ENCODE peak calls at places on chromosome 19, in six cellular contexts. Y is mesenchymal stem cell, I is H9, S is IMR-90, N is mesendoderm, C is trophoblast cell. Z is an unnamed sample.

GRCh38 chr19:51124729-51125128 is at the start of gene SIGLEC9:
- DNase-seq in Y (no peak), I (no peak), S (no peak), N (no peak), C (no peak), Z (no peak)

GRCh38 chr19:8304841-8305621 is 3.1 kb downstream of the CD320 start:
- DNase-seq in Y (no peak), I (peak; percentile 93), S (no peak), N (peak; percentile 82), C (peak; percentile 67), Z (peak; percentile 21)

GRCh38 chr19:53102186-53102585 is 1.0 kb downstream of the ZNF160 start:
- DNase-seq in Y (no peak), I (no peak), S (no peak), N (peak; percentile 29), C (no peak), Z (peak; percentile 5)

GRCh38 chr19:18685597-18686164 is 2.2 kb downstream of the CRTC1 start:
- DNase-seq in Y (no peak), I (no peak), S (peak; percentile 13), N (no peak), C (no peak), Z (no peak)

GRCh38 chr19:7292950-7293794 is 1.0 kb downstream of the INSR start:
- DNase-seq in Y (no peak), I (peak; percentile 33), S (no peak), N (peak; percentile 12), C (peak; percentile 43), Z (no peak)

GRCh38 chr19:38736413-38737280 is 7.6 kb downstream of the CAPN12 start:
- DNase-seq in Y (peak; percentile 31), I (peak; percentile 91), S (no peak), N (peak; percentile 87), C (peak; percentile 66), Z (no peak)

GRCh38 chr19:45729774-45730388 is 815 bp downstream of the FBXO46 start:
- DNase-seq in Y (peak; percentile 31), I (no peak), S (no peak), N (peak; percentile 70), C (peak; percentile 49), Z (no peak)

GRCh38 chr19:27775395-27775794 is 1437.6 kb downstream of the UQCRFS1 start:
- DNase-seq in Y (no peak), I (peak; percentile 16), S (no peak), N (peak; percentile 30), C (no peak), Z (no peak)

GRCh38 chr19:12166596-12166995 is 3.7 kb downstream of the ZNF136 start:
- DNase-seq in Y (peak; percentile 48), I (no peak), S (peak; percentile 67), N (no peak), C (no peak), Z (no peak)

GRCh38 chr19:52170863-52171320 is 529 bp downstream of the ZNF836 start:
- DNase-seq in Y (peak; percentile 30), I (peak; percentile 46), S (no peak), N (peak; percentile 43), C (peak; percentile 9), Z (no peak)

GRCh38 chr19:43532962-43533545 is at the start of gene ZNF575:
- DNase-seq in Y (peak; percentile 96), I (peak; percentile 97), S (peak; percentile 95), N (peak; percentile 98), C (peak; percentile 79), Z (peak; percentile 93)

GRCh38 chr19:4976412-4977298 is 7.7 kb downstream of the KDM4B start:
- DNase-seq in Y (peak; percentile 99), I (peak; percentile 64), S (peak; percentile 98), N (peak; percentile 82), C (peak; percentile 91), Z (no peak)

GRCh38 chr19:15962319-15962718 is 13.5 kb downstream of the OR10H4 start:
- DNase-seq in Y (no peak), I (no peak), S (no peak), N (no peak), C (peak; percentile 30), Z (no peak)

GRCh38 chr19:46610851-46611770 is 10.0 kb downstream of the CALM3 start:
- DNase-seq in Y (no peak), I (no peak), S (peak; percentile 36), N (no peak), C (no peak), Z (no peak)

GRCh38 chr19:44927746-44928145 is 13.3 kb downstream of the APOC1 start:
- DNase-seq in Y (peak; percentile 45), I (no peak), S (peak; percentile 59), N (no peak), C (no peak), Z (no peak)

GRCh38 chr19:18340990-18341868 is 831 bp downstream of the PGPEP1 start:
- DNase-seq in Y (peak; percentile 68), I (peak; percentile 52), S (peak; percentile 42), N (peak; percentile 45), C (no peak), Z (no peak)

GRCh38 chr19:6216996-6217751 is 62.6 kb downstream of the MLLT1 start:
- DNase-seq in Y (peak; percentile 96), I (no peak), S (peak; percentile 13), N (peak; percentile 98), C (peak; percentile 43), Z (peak; percentile 92)

GRCh38 chr19:30679286-30679685 is 307.1 kb downstream of the ZNF536 start:
- DNase-seq in Y (no peak), I (no peak), S (no peak), N (no peak), C (no peak), Z (no peak)

GRCh38 chr19:42433503-42434260 is 6.5 kb upstream of the LIPE start:
- DNase-seq in Y (peak; percentile 50), I (peak; percentile 78), S (peak; percentile 14), N (peak; percentile 82), C (peak; percentile 80), Z (peak; percentile 78)

GRCh38 chr19:36377541-36378178 is 1.3 kb downstream of the ZFP14 start:
- DNase-seq in Y (no peak), I (no peak), S (no peak), N (no peak), C (no peak), Z (no peak)

GRCh38 chr19:36373638-36374156 is 5.3 kb downstream of the ZFP14 start:
- DNase-seq in Y (no peak), I (no peak), S (no peak), N (no peak), C (no peak), Z (no peak)

GRCh38 chr19:36378625-36379509 is at the start of gene ZFP14:
- DNase-seq in Y (peak; percentile 94), I (peak; percentile 95), S (peak; percentile 91), N (peak; percentile 97), C (peak; percentile 98), Z (peak; percentile 93)

GRCh38 chr19:36379510-36379819 is 464 bp upstream of the ZFP14 start:
- DNase-seq in Y (no peak), I (no peak), S (no peak), N (no peak), C (no peak), Z (no peak)
- H2AK5ac ChIP-seq in Y (no peak overlapping the region), I (no peak overlapping the region), S (no peak overlapping the region), N (no peak overlapping the region), C (no peak overlapping the region), Z (no peak overlapping the region)

GRCh38 chr19:33248553-33248953 is 22.9 kb upstream of the SLC7A10 start:
- DNase-seq in Y (no peak), I (no peak), S (no peak), N (no peak), C (peak; percentile 72), Z (no peak)

GRCh38 chr19:33250500-33250899 is 24.9 kb upstream of the SLC7A10 start:
- DNase-seq in Y (no peak), I (no peak), S (no peak), N (no peak), C (no peak), Z (no peak)

GRCh38 chr19:33248954-33249613 is 23.4 kb upstream of the SLC7A10 start:
- DNase-seq in Y (no peak), I (no peak), S (no peak), N (peak; percentile 21), C (peak; percentile 99), Z (no peak)

GRCh38 chr19:33251076-33251475 is 25.4 kb upstream of the SLC7A10 start:
- DNase-seq in Y (no peak), I (no peak), S (no peak), N (no peak), C (peak; percentile 26), Z (no peak)

GRCh38 chr19:33249740-33250366 is 24.2 kb upstream of the SLC7A10 start:
- DNase-seq in Y (no peak), I (no peak), S (no peak), N (no peak), C (no peak), Z (no peak)
- H2AK5ac ChIP-seq in Y (no peak overlapping the region), I (no peak overlapping the region), S (no peak overlapping the region), N (no peak overlapping the region), C (no peak overlapping the region), Z (no peak overlapping the region)

GRCh38 chr19:13838071-13838942 is 38.6 kb upstream of the NANOS3 start:
- DNase-seq in Y (peak; percentile 77), I (no peak), S (no peak), N (no peak), C (peak; percentile 48), Z (no peak)

GRCh38 chr19:13840751-13841338 is 36.1 kb upstream of the NANOS3 start:
- DNase-seq in Y (no peak), I (no peak), S (no peak), N (no peak), C (no peak), Z (no peak)

GRCh38 chr19:13839938-13840750 is 36.8 kb upstream of the NANOS3 start:
- DNase-seq in Y (peak; percentile 87), I (peak; percentile 28), S (peak; percentile 51), N (no peak), C (peak; percentile 84), Z (no peak)

GRCh38 chr19:13839193-13839937 is 37.6 kb upstream of the NANOS3 start:
- DNase-seq in Y (peak; percentile 86), I (peak; percentile 81), S (peak; percentile 84), N (no peak), C (peak; percentile 83), Z (no peak)

DNA sequence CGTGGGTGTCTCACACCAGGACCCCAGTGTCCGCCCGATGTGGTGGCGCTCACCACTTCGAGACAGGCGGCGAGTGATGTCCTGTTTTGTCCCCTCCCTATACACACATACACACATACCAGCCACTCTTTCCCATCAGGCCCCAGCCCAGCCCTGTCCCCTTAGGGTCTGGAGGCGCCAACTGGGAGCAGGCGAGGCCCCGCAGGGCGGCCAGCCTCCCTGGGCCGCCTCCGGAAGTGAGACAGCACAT is 38.1 kb upstream of the NANOS3 start:
- DNase-seq in Y (no peak), I (peak; percentile 40), S (no peak), N (no peak), C (no peak), Z (no peak)
- H2AK5ac ChIP-seq in Y (peak overlapping the region; percentile 69), I (no peak overlapping the region), S (peak overlapping the region; percentile 95), N (no peak overlapping the region), C (no peak overlapping the region), Z (peak overlapping the region; percentile 98)

GRCh38 chr19:47625650-47626049 is 16.7 kb downstream of the BICRA start:
- DNase-seq in Y (no peak), I (no peak), S (no peak), N (no peak), C (no peak), Z (no peak)

GRCh38 chr19:47623921-47624391 is 15.0 kb downstream of the BICRA start:
- DNase-seq in Y (no peak), I (no peak), S (no peak), N (peak; percentile 50), C (peak; percentile 88), Z (no peak)

GRCh38 chr19:47619763-47620162 is 10.8 kb downstream of the BICRA start:
- DNase-seq in Y (no peak), I (peak; percentile 86), S (peak; percentile 73), N (peak; percentile 77), C (peak; percentile 84), Z (no peak)

GRCh38 chr19:47626238-47626637 is 17.3 kb downstream of the BICRA start:
- DNase-seq in Y (no peak), I (no peak), S (no peak), N (no peak), C (no peak), Z (no peak)

GRCh38 chr19:47623151-47623920 is 14.4 kb downstream of the BICRA start:
- DNase-seq in Y (no peak), I (no peak), S (no peak), N (no peak), C (no peak), Z (no peak)
- H2AK5ac ChIP-seq in Y (no peak overlapping the region), I (no peak overlapping the region), S (no peak overlapping the region), N (no peak overlapping the region), C (peak overlapping the region; percentile 3), Z (peak overlapping the region; percentile 65)

Z was measured in neuronal stem cell.